ENCODE peak calls at places on chromosomes 16 and 17, in eight cellular contexts. U, Z, X, H, P, T, I and Y are unnamed samples.

GRCh38 chr16:23156946-23157460 is 7.8 kb upstream of the USP31 start:
- DNase-seq in U (no peak), Z (no peak), X (no peak), H (no peak), P (no peak), T (no peak), I (no peak), Y (no peak)

GRCh38 chr16:27840311-27841060 is 223.0 kb downstream of the GSG1L start:
- DNase-seq in U (no peak), Z (no peak), X (no peak), H (no peak), P (no peak), T (no peak), I (no peak), Y (no peak)

GRCh38 chr17:14515015-14515414 is 214.1 kb downstream of the HS3ST3B1 start:
- DNase-seq in U (no peak), Z (no peak), X (no peak), H (no peak), P (no peak), T (no peak), I (no peak), Y (no peak)

GRCh38 chr16:89583895-89584644 is 8.5 kb downstream of the CPNE7 start:
- DNase-seq in U (no peak), Z (no peak), X (no peak), H (no peak), P (no peak), T (no peak), I (no peak), Y (peak)

GRCh38 chr16:84995666-84996065 is 15.7 kb downstream of the ZDHHC7 start:
- DNase-seq in U (no peak), Z (no peak), X (no peak), H (no peak), P (no peak), T (no peak), I (no peak), Y (no peak)

GRCh38 chr16:79595916-79596450 is 4.6 kb downstream of the MAF start:
- DNase-seq in U (no peak), Z (no peak), X (no peak), H (no peak), P (no peak), T (no peak), I (no peak), Y (no peak)

GRCh38 chr17:29621751-29622194 is 939 bp downstream of the CORO6 start:
- DNase-seq in U (no peak), Z (no peak), X (no peak), H (no peak), P (no peak), T (peak), I (no peak), Y (no peak)

GRCh38 chr17:41812176-41813038 is at the start of gene FKBP10:
- DNase-seq in U (peak), Z (peak), X (no peak), H (peak), P (peak), T (peak), I (peak), Y (peak)

GRCh38 chr17:231966-232807 is 50.7 kb upstream of the DOC2B start:
- DNase-seq in U (no peak), Z (no peak), X (no peak), H (no peak), P (no peak), T (no peak), I (peak), Y (peak)